ENCODE peak calls at places on chromosomes 4 and X, in seven cellular contexts. X is cardiac muscle cell, Q is right lobe of liver, O is neural progenitor cell, V is mucosa of descending colon, P is GM12865, F is transverse colon. Y is an unnamed sample.
A peak's percentile ranks its signal among the peaks of the same experiment; 100 is the strongest.

GRCh38 chr4:176837176-176837915 is 44.6 kb upstream of the VEGFC start:
- DNase-seq in X (no peak), Q (no peak), O (no peak), V (no peak), P (no peak), F (no peak), Y (no peak)

GRCh38 chr4:182297659-182298058 is 54.5 kb downstream of the TENM3 start:
- DNase-seq in X (no peak), Q (no peak), O (no peak), V (no peak), P (no peak), F (no peak), Y (peak; percentile 66)

GRCh38 chrX:15848576-15848975 is 6.0 kb downstream of the AP1S2 start:
- DNase-seq in X (no peak), Q (no peak), O (no peak), V (no peak), P (no peak), F (no peak), Y (peak; percentile 9)

GRCh38 chrX:74781507-74782034 is 143.7 kb downstream of the NEXMIF start:
- DNase-seq in X (no peak), Q (no peak), O (no peak), V (no peak), P (peak; percentile 84), F (no peak), Y (no peak)

GRCh38 chr4:74044676-74045075 is 6.2 kb upstream of the CXCL3 start:
- DNase-seq in X (no peak), Q (no peak), O (no peak), V (no peak), P (no peak), F (no peak), Y (peak; percentile 47)

GRCh38 chr4:3213661-3214250 is 35.2 kb upstream of the MSANTD1 start:
- DNase-seq in X (no peak), Q (no peak), O (no peak), V (no peak), P (no peak), F (no peak), Y (no peak)

GRCh38 chrX:1592128-1592862 is 891 bp downstream of the AKAP17A start:
- DNase-seq in X (peak; percentile 34), Q (peak; percentile 65), O (no peak), V (peak; percentile 60), P (peak; percentile 55), F (peak; percentile 38), Y (peak; percentile 60)

GRCh38 chr4:157314906-157315305 is 94.4 kb downstream of the GRIA2 start:
- DNase-seq in X (no peak), Q (no peak), O (no peak), V (no peak), P (no peak), F (no peak), Y (no peak)

GRCh38 chr4:54746228-54746627 is 88.5 kb downstream of the KIT start:
- DNase-seq in X (no peak), Q (no peak), O (no peak), V (no peak), P (peak; percentile 40), F (no peak), Y (no peak)

GRCh38 chr4:95265814-95266740 is 282.7 kb downstream of the UNC5C start:
- DNase-seq in X (no peak), Q (no peak), O (no peak), V (no peak), P (no peak), F (no peak), Y (no peak)

GRCh38 chrX:151871244-151871643 is 41.4 kb upstream of the MAGEA4 start:
- DNase-seq in X (no peak), Q (no peak), O (no peak), V (no peak), P (no peak), F (no peak), Y (peak; percentile 92)

GRCh38 chr4:184306949-184307348 is 89.3 kb upstream of the ENPP6 start:
- DNase-seq in X (no peak), Q (no peak), O (no peak), V (no peak), P (no peak), F (no peak), Y (peak; percentile 26)

GRCh38 chr4:151142758-151143157 is 43.3 kb downstream of the RPS3A start:
- DNase-seq in X (no peak), Q (no peak), O (no peak), V (no peak), P (no peak), F (no peak), Y (no peak)

GRCh38 chr4:57110635-57111546 is 706 bp upstream of the IGFBP7 start:
- DNase-seq in X (peak; percentile 33), Q (no peak), O (peak; percentile 81), V (peak; percentile 46), P (peak; percentile 44), F (peak; percentile 30), Y (peak; percentile 83)

GRCh38 chr4:94466923-94467322 is 15.2 kb downstream of the PDLIM5 start:
- DNase-seq in X (no peak), Q (no peak), O (no peak), V (no peak), P (no peak), F (no peak), Y (no peak)

GRCh38 chr4:125739760-125740159 is 425.0 kb downstream of the FAT4 start:
- DNase-seq in X (peak; percentile 15), Q (no peak), O (no peak), V (no peak), P (no peak), F (no peak), Y (peak; percentile 79)

GRCh38 chr4:106869551-106869950 is 166.6 kb downstream of the DKK2 start:
- DNase-seq in X (no peak), Q (no peak), O (no peak), V (no peak), P (no peak), F (no peak), Y (peak; percentile 92)

GRCh38 chr4:8072235-8072968 is 86.2 kb downstream of the ABLIM2 start:
- DNase-seq in X (no peak), Q (no peak), O (no peak), V (peak; percentile 8), P (no peak), F (no peak), Y (no peak)

GRCh38 chrX:70044541-70045245 is 5.0 kb downstream of the AWAT2 start:
- DNase-seq in X (no peak), Q (no peak), O (no peak), V (no peak), P (no peak), F (no peak), Y (peak; percentile 43)

GRCh38 chr4:185020293-185020808 is 2.1 kb downstream of the HELT start:
- DNase-seq in X (no peak), Q (no peak), O (peak; percentile 61), V (no peak), P (no peak), F (no peak), Y (peak; percentile 39)

GRCh38 chrX:102599084-102599949 is at the start of gene ARMCX5:
- DNase-seq in X (peak; percentile 82), Q (peak; percentile 75), O (peak; percentile 89), V (peak; percentile 71), P (peak; percentile 88), F (peak; percentile 77), Y (peak; percentile 90)

GRCh38 chr4:8558080-8558960 is 21.9 kb upstream of the GPR78 start:
- DNase-seq in X (no peak), Q (no peak), O (no peak), V (no peak), P (no peak), F (no peak), Y (no peak)

DNA sequence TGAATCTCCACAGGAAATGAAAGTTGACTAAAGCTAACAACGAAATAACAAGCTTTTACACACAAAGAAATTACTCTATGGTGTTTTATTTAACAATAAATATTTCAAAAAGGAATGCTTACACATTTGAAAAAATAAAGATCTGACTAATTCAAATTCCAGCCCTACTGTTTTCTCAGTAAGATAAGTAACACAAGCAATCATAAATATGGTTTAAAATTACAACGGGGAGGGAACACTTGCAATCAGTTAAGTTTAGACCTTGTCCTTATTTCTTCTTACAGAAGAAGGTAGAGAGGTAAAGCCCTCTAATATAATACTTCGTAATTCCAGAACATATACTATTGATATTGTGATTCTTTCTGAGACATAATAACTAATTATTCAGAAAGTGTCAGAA is 158.5 kb downstream of the DHX15 start:
- DNase-seq in X (no peak), Q (no peak), O (no peak), V (no peak), P (no peak), F (no peak), Y (no peak)
- H3K4me3 ChIP-seq in X (no peak overlapping the region), Q (no peak overlapping the region), O (no peak overlapping the region), V (no peak overlapping the region), P (no peak overlapping the region), F (no peak overlapping the region), Y (no peak overlapping the region)

DNA sequence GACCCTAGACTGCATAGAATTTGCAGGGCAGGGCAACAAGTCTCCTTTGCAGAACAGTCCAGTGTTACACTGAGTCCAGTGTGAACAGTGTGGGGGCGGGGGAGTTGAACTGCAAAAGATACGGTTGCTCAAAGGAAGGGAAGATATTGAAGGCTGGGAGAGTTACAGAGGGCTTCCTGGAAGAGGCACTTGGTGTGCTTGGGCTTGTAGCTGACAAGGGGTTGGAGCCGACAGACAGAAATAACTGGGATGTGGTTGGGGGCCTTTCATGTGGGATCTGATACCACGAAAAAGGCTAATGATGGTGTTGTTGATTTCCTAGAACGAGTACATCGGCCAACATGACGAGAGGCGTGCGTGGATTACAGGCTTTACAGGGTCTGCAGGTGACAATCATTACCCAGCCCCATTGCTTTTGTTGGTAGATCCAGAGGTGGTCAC is 6.1 kb downstream of the XPNPEP2 start:
- DNase-seq in X (no peak), Q (no peak), O (no peak), V (no peak), P (no peak), F (no peak), Y (no peak)
- H3K4me3 ChIP-seq in X (no peak overlapping the region), Q (no peak overlapping the region), O (no peak overlapping the region), V (no peak overlapping the region), P (no peak overlapping the region), F (no peak overlapping the region), Y (no peak overlapping the region)

GRCh38 chrX:24025741-24026402 is 1.1 kb downstream of the KLHL15 start:
- DNase-seq in X (no peak), Q (peak; percentile 57), O (no peak), V (no peak), P (peak; percentile 47), F (no peak), Y (peak; percentile 75)

GRCh38 chrX:24024819-24025740 is 1.9 kb downstream of the KLHL15 start:
- DNase-seq in X (peak; percentile 96), Q (peak; percentile 91), O (peak; percentile 91), V (peak; percentile 88), P (peak; percentile 94), F (peak; percentile 86), Y (peak; percentile 93)

GRCh38 chrX:24027985-24028384 is 999 bp upstream of the KLHL15 start:
- DNase-seq in X (no peak), Q (no peak), O (peak; percentile 27), V (no peak), P (no peak), F (no peak), Y (no peak)

GRCh38 chrX:24027086-24027485 is at the start of gene KLHL15:
- DNase-seq in X (no peak), Q (no peak), O (no peak), V (no peak), P (no peak), F (no peak), Y (no peak)

GRCh38 chrX:24026403-24026801 is 584 bp downstream of the KLHL15 start:
- DNase-seq in X (no peak), Q (no peak), O (peak; percentile 23), V (no peak), P (no peak), F (no peak), Y (no peak)
- H3K4me3 ChIP-seq in X (peak overlapping the region; percentile 73), Q (peak overlapping the region; percentile 52), O (peak overlapping the region; percentile 97), V (no peak overlapping the region), P (peak overlapping the region; percentile 81), F (peak overlapping the region; percentile 91), Y (peak overlapping the region; percentile 64)

GRCh38 chr4:70976251-70976650 is 17.2 kb upstream of the DCK start:
- DNase-seq in X (no peak), Q (no peak), O (no peak), V (no peak), P (no peak), F (no peak), Y (no peak)
- H3K4me3 ChIP-seq in X (no peak overlapping the region), Q (no peak overlapping the region), O (no peak overlapping the region), V (no peak overlapping the region), P (no peak overlapping the region), F (no peak overlapping the region), Y (no peak overlapping the region)